ENCODE peak calls at places on chromosomes 5 and 9, in five cellular contexts. I, Y, U, X and O are unnamed samples. For H3K36me3, the result is how much of the 10 kb centered on the place peaks cover.

GRCh38 chr5:55674340-55674739 is 37.8 kb downstream of the SLC38A9 start:
- DNase-seq in I (no peak), X (no peak), Y (no peak), U (no peak), O (no peak)

GRCh38 chr9:137836831-137837241 is 40.7 kb upstream of the CACNA1B start:
- DNase-seq in U (no peak), Y (no peak), I (no peak), X (no peak), O (no peak)

GRCh38 chr5:32076699-32077695 is 97.1 kb downstream of the GOLPH3 start:
- DNase-seq in U (no peak), X (peak), Y (peak), I (peak), O (no peak)

GRCh38 chr5:69493235-69493925 is 790 bp downstream of the OCLN start:
- DNase-seq in X (peak), Y (peak), I (peak), U (peak), O (peak)

GRCh38 chr9:113808391-113809191 is 67.5 kb upstream of the ZNF618 start:
- DNase-seq in I (peak), U (peak), Y (no peak), X (peak), O (no peak)

GRCh38 chr9:29332789-29333188 is 1759.5 kb upstream of the C9orf72 start:
- DNase-seq in I (peak), Y (no peak), U (no peak), X (peak), O (no peak)

GRCh38 chr9:125663127-125663526 is 43.9 kb downstream of the MAPKAP1 start:
- DNase-seq in U (no peak), I (peak), X (peak), Y (no peak), O (no peak)

GRCh38 chr5:32443145-32443540 is 1.4 kb downstream of the ZFR start:
- DNase-seq in I (peak), X (peak), Y (no peak), U (no peak), O (no peak)

GRCh38 chr5:75885321-75885720 is 168.1 kb upstream of the POC5 start:
- DNase-seq in I (no peak), U (no peak), Y (no peak), X (no peak), O (no peak)

GRCh38 chr9:4666042-4666699 is at the start of gene SPATA6L:
- DNase-seq in Y (peak), X (peak), I (peak), U (peak), O (peak)

GRCh38 chr5:83000922-83001321 is 76.3 kb downstream of the TMEM167A start:
- DNase-seq in I (no peak), Y (no peak), U (no peak), X (no peak), O (no peak)

GRCh38 chr9:36127652-36128244 is 8.8 kb upstream of the GLIPR2 start:
- DNase-seq in X (no peak), Y (no peak), U (no peak), I (no peak), O (no peak)

GRCh38 chr5:61330879-61331406 is 1.1 kb upstream of the ZSWIM6 start:
- DNase-seq in Y (peak), U (peak), I (peak), X (peak), O (peak)

GRCh38 chr5:174609116-174609515 is 115.3 kb upstream of the MSX2 start:
- DNase-seq in X (no peak), U (no peak), Y (no peak), I (peak), O (no peak)

GRCh38 chr5:124665035-124665434 is 81.4 kb downstream of the ZNF608 start:
- DNase-seq in U (no peak), X (no peak), I (no peak), Y (no peak), O (no peak)

GRCh38 chr5:3634061-3634460 is 38.4 kb downstream of the IRX1 start:
- DNase-seq in Y (no peak), I (no peak), X (no peak), U (no peak), O (no peak)

GRCh38 chr5:1387059-1387755 is 42.3 kb upstream of the CLPTM1L start:
- DNase-seq in U (peak), I (no peak), Y (no peak), X (no peak), O (no peak)

GRCh38 chr9:124659099-124659659 is 111.9 kb downstream of the NR6A1 start:
- DNase-seq in X (peak), Y (peak), U (peak), I (peak), O (peak)

GRCh38 chr9:124054671-124055212 is 43.2 kb downstream of the LHX2 start:
- DNase-seq in I (peak), Y (no peak), U (no peak), X (peak), O (no peak)

GRCh38 chr5:78005021-78005785 is 229.1 kb upstream of the TBCA start:
- DNase-seq in U (no peak), I (peak), X (peak), Y (no peak), O (no peak)

GRCh38 chr9:124779368-124780059 is 2.6 kb downstream of the OLFML2A start:
- DNase-seq in U (peak), X (peak), I (peak), Y (no peak), O (no peak)

GRCh38 chr5:168106008-168106761 is 185.3 kb upstream of the WWC1 start:
- DNase-seq in Y (peak), X (peak), I (peak), U (no peak), O (no peak)

GRCh38 chr5:153960269-153961215 is 78.2 kb downstream of the FAM114A2 start:
- DNase-seq in Y (no peak), U (no peak), I (peak), X (peak), O (no peak)

GRCh38 chr9:90058364-90058763 is 453.6 kb downstream of the GADD45G start:
- DNase-seq in U (no peak), Y (no peak), I (no peak), X (no peak), O (no peak)

GRCh38 chr5:170480277-170480676 is 23.5 kb upstream of the KCNIP1 start:
- DNase-seq in X (no peak), I (no peak), Y (no peak), U (no peak), O (no peak)

GRCh38 chr9:16138961-16139441 is 586.2 kb downstream of the CCDC171 start:
- DNase-seq in X (peak), I (peak), Y (no peak), U (peak), O (no peak)

GRCh38 chr5:147906326-147907095 is at the start of gene C5orf46:
- DNase-seq in X (peak), U (no peak), Y (peak), I (peak), O (no peak)

GRCh38 chr5:174096619-174097018 is 51.1 kb downstream of the NSG2 start:
- DNase-seq in X (no peak), Y (no peak), I (no peak), U (no peak), O (no peak)

GRCh38 chr9:38008168-38009034 is 60.6 kb downstream of the SHB start:
- DNase-seq in X (peak), Y (peak), I (peak), U (peak), O (peak)

GRCh38 chr9:98974554-98974953 is 30.8 kb downstream of the COL15A1 start:
- DNase-seq in X (no peak), Y (no peak), I (no peak), U (peak), O (no peak)

GRCh38 chr9:34070601-34071340 is 22.1 kb upstream of the UBAP2 start:
- DNase-seq in I (no peak), X (no peak), Y (no peak), U (no peak), O (no peak)

GRCh38 chr5:125209650-125210049 is 463.2 kb upstream of the ZNF608 start:
- DNase-seq in I (no peak), X (no peak), Y (no peak), U (no peak), O (no peak)

DNA sequence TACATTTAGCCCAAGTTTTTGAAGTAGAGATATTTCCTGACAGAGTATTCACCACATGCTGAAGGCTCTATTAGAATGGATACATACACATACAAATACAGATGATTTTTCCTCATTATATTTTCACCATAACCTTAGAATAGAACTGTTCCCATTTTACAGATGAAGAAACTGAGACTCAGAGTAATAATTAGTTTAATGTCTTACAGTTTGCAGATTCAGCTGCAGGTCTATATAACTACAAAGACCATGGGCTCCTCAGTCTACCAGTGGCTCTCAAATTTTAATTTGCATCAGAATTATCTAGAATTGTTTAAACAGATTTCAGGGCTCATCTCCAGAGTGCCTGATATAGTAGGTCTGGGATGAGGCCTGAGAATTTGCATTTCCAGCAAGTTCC is 64.4 kb downstream of the GRAMD2B start:
- DNase-seq in X (no peak), Y (no peak), U (no peak), I (no peak), O (no peak)
- H3K36me3 ChIP-seq in X (under half), Y (under half), U (under half), I (under half), O (half or more)

GRCh38 chr5:95921501-95921900 is 40.1 kb downstream of the ELL2 start:
- DNase-seq in I (no peak), Y (no peak), X (no peak), U (no peak), O (no peak)

GRCh38 chr5:95919658-95920057 is 42.0 kb downstream of the ELL2 start:
- DNase-seq in Y (no peak), U (no peak), X (no peak), I (no peak), O (no peak)

GRCh38 chr5:95918421-95919006 is 43.1 kb downstream of the ELL2 start:
- DNase-seq in Y (no peak), I (no peak), U (no peak), X (no peak), O (no peak)

GRCh38 chr5:95922798-95923197 is 38.9 kb downstream of the ELL2 start:
- DNase-seq in U (no peak), Y (no peak), I (no peak), X (no peak), O (no peak)

DNA sequence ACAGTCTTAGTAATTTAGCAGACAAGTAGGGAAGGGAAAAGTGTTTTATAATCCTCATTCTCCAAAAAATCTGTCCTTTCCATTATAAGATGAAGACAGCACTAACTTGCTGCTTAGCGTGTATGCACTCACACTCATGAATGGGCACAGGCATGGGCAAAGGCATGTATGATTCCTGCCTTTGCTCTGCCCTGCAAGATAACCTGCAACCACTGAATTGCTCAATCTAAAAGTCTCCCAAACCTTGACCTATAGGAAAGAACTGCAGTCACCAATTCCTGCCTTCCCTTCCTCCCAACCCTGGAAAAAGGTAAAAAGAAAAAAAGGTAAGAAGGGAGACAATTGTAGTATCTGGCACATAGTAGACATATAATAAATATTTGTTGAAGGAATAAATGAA is 40.8 kb downstream of the ELL2 start:
- DNase-seq in Y (no peak), X (no peak), U (no peak), I (no peak), O (no peak)
- H3K36me3 ChIP-seq in Y (under half), X (under half), U (under half), I (under half), O (under half)

DNA sequence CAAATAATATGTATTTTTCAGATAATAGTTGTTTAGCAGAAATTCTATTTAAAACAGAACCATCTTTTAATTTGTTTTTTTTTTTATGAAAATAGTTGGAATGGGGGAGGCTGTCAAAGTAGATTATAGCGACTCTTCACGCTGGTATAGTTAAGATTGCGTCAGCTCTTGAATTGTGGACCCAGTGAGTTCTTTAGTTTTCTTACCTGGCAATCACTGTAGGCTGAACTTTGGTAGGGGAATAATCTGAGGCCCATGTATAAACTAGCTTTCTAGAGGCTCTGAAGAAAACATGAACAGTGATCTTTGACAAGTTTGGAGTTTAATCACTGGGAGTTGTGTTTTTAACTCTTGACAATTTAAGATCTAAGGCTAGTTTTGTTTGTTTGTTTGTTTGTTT is 80.8 kb downstream of the CD180 start:
- DNase-seq in Y (no peak), X (no peak), I (no peak), U (no peak), O (no peak)
- H3K36me3 ChIP-seq in Y (under half), X (under half), I (under half), U (under half), O (half or more)

GRCh38 chr5:177371705-177372533 is 12.3 kb upstream of the SLC34A1 start:
- DNase-seq in X (no peak), Y (no peak), U (no peak), I (no peak), O (no peak)

GRCh38 chr5:177369050-177369912 is 11.6 kb downstream of the RGS14 start:
- DNase-seq in Y (peak), X (peak), I (no peak), U (no peak), O (no peak)

GRCh38 chr5:177369913-177370487 is 12.3 kb downstream of the RGS14 start:
- DNase-seq in I (no peak), X (no peak), U (no peak), Y (no peak), O (no peak)

GRCh38 chr5:177371120-177371537 is 13.1 kb upstream of the SLC34A1 start:
- DNase-seq in U (no peak), X (no peak), I (no peak), Y (no peak), O (no peak)

GRCh38 chr5:177370488-177371119 is 12.9 kb downstream of the RGS14 start:
- DNase-seq in X (peak), Y (peak), I (peak), U (peak), O (peak)
- H3K36me3 ChIP-seq in X (under half), Y (under half), I (under half), U (under half), O (under half)

DNA sequence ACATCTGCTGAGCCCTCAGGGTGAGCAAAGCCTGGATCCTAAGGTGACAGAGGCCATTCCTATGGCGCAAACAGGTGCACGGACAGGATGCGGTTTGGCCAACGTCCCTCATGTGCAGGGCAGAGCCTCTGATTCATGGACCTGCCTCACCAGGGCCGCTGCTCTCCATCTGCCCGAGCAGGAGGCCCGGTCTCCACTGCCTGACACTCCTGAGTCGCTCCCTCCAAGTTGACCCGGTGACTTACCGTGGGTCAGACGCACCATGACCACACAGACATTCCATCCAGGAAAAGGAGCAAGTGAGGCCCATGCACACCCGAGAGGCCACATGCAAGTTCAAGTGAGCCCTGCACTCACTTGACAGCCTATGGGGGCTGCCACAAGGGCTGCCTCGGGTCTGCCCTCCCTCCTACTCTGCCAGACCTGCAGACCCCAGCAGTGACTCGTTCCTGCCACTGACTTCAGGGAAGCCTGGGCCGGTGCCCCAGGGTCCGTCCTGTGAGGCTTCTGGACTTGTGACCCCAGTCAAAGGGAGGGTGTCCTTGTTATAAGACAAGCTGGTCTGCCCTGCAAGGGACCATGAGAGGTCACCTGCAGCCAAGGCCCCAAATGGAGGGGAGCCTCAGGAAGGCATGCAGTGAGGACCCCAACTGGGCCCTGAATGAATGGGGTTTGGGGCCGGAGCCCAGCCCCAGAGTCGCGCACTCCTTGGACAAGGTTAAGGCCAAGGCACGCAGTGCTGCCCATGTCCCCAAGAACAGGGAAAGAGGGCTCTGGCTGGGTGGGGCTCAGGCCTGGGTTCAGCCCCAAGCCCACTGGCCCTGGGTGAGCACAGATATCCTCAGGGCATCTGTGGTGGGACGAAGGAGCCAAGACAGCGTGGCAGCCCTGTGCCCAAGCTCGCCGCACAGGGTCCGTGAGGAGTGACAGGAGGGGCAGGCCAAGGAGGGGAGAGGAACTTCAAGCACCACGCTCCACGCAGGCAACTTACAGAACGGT is 10.1 kb downstream of the BRD3OS start:
- DNase-seq in X (no peak), I (no peak), Y (no peak), U (no peak), O (no peak)
- H3K36me3 ChIP-seq in X (under half), I (under half), Y (under half), U (under half), O (half or more)

GRCh38 chr9:136685792-136686533 is 1.3 kb downstream of the AGPAT2 start:
- DNase-seq in X (no peak), I (no peak), Y (no peak), U (no peak), O (no peak)
- H3K36me3 ChIP-seq in X (under half), I (under half), Y (under half), U (under half), O (under half)